ENCODE peak calls at places on chromosome 14, in eight cellular contexts. N is left ventricle myocardium inferior; R is adrenal gland; A is GM23248; W is fibroblast of lung; Q is CD4-positive, alpha-beta memory T cell; C is colonic mucosa; F is HCT116. S is an unnamed sample.

GRCh38 chr14:56027916-56028637 is 90.1 kb upstream of the PELI2 start:
- DNase-seq in N (no peak), R (no peak), A (no peak), W (peak; percentile 4), Q (no peak), C (no peak), F (no peak), S (no peak)

GRCh38 chr14:95620659-95621059 is 65.6 kb upstream of the TCL1B start:
- DNase-seq in N (no peak), R (no peak), A (no peak), W (no peak), Q (peak; percentile 13), C (no peak), F (no peak), S (no peak)

GRCh38 chr14:78701246-78701645 is 531.1 kb downstream of the NRXN3 start:
- DNase-seq in N (no peak), R (no peak), A (peak; percentile 66), W (no peak), Q (no peak), C (no peak), F (no peak), S (no peak)

GRCh38 chr14:36948157-36948859 is 224.1 kb downstream of the SLC25A21 start:
- DNase-seq in N (no peak), R (no peak), A (no peak), W (no peak), Q (no peak), C (no peak), F (no peak), S (no peak)

GRCh38 chr14:85366226-85366625 is 163.7 kb upstream of the FLRT2 start:
- DNase-seq in N (no peak), R (no peak), A (no peak), W (no peak), Q (no peak), C (no peak), F (no peak), S (no peak)

GRCh38 chr14:45246633-45247173 is 6.3 kb downstream of the MIS18BP1 start:
- DNase-seq in N (no peak), R (no peak), A (no peak), W (no peak), Q (no peak), C (no peak), F (no peak), S (no peak)

GRCh38 chr14:88841741-88842140 is 17.3 kb downstream of the TTC8 start:
- DNase-seq in N (no peak), R (no peak), A (peak; percentile 33), W (no peak), Q (no peak), C (no peak), F (no peak), S (no peak)

GRCh38 chr14:50816419-50817047 is 14.4 kb downstream of the NIN start:
- DNase-seq in N (no peak), R (no peak), A (peak; percentile 34), W (peak; percentile 59), Q (no peak), C (no peak), F (no peak), S (no peak)

GRCh38 chr14:93997082-93997481 is at the start of gene CCDC197:
- DNase-seq in N (no peak), R (no peak), A (peak; percentile 17), W (no peak), Q (no peak), C (no peak), F (no peak), S (no peak)

GRCh38 chr14:78902010-78902623 is 731.9 kb downstream of the NRXN3 start:
- DNase-seq in N (peak; percentile 14), R (peak; percentile 54), A (peak; percentile 71), W (peak; percentile 36), Q (no peak), C (peak; percentile 25), F (no peak), S (no peak)

GRCh38 chr14:99047436-99048110 is 224.4 kb downstream of the BCL11B start:
- DNase-seq in N (no peak), R (no peak), A (no peak), W (no peak), Q (no peak), C (no peak), F (no peak), S (no peak)

GRCh38 chr14:82060219-82060618 is 526.6 kb upstream of the SEL1L start:
- DNase-seq in N (no peak), R (no peak), A (no peak), W (no peak), Q (no peak), C (no peak), F (no peak), S (no peak)

GRCh38 chr14:99731536-99732435 is 47.7 kb downstream of the CYP46A1 start:
- DNase-seq in N (peak; percentile 38), R (peak; percentile 84), A (no peak), W (no peak), Q (no peak), C (no peak), F (no peak), S (peak; percentile 38)

GRCh38 chr14:41605550-41606248 is 977 bp upstream of the LRFN5 start:
- DNase-seq in N (no peak), R (peak; percentile 65), A (peak; percentile 55), W (peak; percentile 61), Q (no peak), C (peak; percentile 17), F (no peak), S (no peak)

GRCh38 chr14:103630364-103631108 is 1.5 kb downstream of the KLC1 start:
- DNase-seq in N (no peak), R (no peak), A (peak; percentile 70), W (no peak), Q (no peak), C (no peak), F (no peak), S (no peak)
- H3K4me1 ChIP-seq in N (peaks cover 86% of the 10 kb centered on the region), R (peaks cover 44% of the 10 kb centered on the region), A (peaks cover 46% of the 10 kb centered on the region), W (peaks cover 15% of the 10 kb centered on the region), Q (peaks cover 61% of the 10 kb centered on the region), C (peaks cover 4% of the 10 kb centered on the region), F (peaks cover 40% of the 10 kb centered on the region), S (peaks cover 70% of the 10 kb centered on the region)

DNA sequence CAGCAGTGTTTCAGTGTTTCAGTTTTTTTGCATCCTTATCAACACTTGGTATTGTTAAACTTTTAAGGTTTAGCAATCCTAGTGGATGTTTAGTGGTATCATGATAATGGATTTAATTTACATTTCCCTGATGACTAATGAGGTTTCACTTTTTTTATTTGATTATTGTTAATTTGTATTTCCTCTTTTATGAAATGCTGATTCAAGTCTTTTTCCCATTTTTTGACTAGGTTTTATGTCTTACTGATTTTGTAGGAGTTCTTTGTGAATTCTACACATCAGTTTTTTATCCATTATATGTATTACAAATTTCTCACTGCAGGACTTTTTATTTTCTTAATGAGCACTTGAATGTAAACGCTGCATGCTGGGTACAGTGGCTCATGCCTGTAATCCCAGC is 23.8 kb downstream of the YLPM1 start:
- DNase-seq in N (no peak), R (no peak), A (peak; percentile 19), W (no peak), Q (no peak), C (no peak), F (no peak), S (no peak)
- H3K36me3 ChIP-seq in N (peaks cover 56% of the 10 kb centered on the region), R (peaks cover 18% of the 10 kb centered on the region), A (peaks cover 36% of the 10 kb centered on the region), W (peaks cover under 1% of the 10 kb centered on the region), Q (peaks cover 20% of the 10 kb centered on the region), C (peaks cover 23% of the 10 kb centered on the region), F (peaks cover 30% of the 10 kb centered on the region), S (peaks cover 65% of the 10 kb centered on the region)

GRCh38 chr14:104115131-104115600 is 23.2 kb upstream of the KIF26A start:
- DNase-seq in N (peak; percentile 5), R (no peak), A (no peak), W (no peak), Q (no peak), C (no peak), F (no peak), S (peak; percentile 19)
- H3K27me3 ChIP-seq in N (peaks cover 80% of the 10 kb centered on the region), R (peaks cover 36% of the 10 kb centered on the region), A (peaks cover 3% of the 10 kb centered on the region), W (peaks cover 9% of the 10 kb centered on the region), Q (peaks cover 4% of the 10 kb centered on the region), C (peaks cover 9% of the 10 kb centered on the region), F (no peaks in the 10 kb centered on the region), S (peaks cover 45% of the 10 kb centered on the region)

GRCh38 chr14:61493996-61494395 is 172.6 kb downstream of the PRKCH start:
- DNase-seq in N (no peak), R (no peak), A (peak; percentile 58), W (no peak), Q (no peak), C (no peak), F (no peak), S (no peak)

GRCh38 chr14:61493239-61493638 is 171.9 kb downstream of the PRKCH start:
- DNase-seq in N (no peak), R (no peak), A (peak; percentile 94), W (peak; percentile 92), Q (no peak), C (no peak), F (no peak), S (no peak)

GRCh38 chr14:61498811-61499210 is 177.4 kb downstream of the PRKCH start:
- DNase-seq in N (no peak), R (no peak), A (peak; percentile 71), W (peak; percentile 80), Q (no peak), C (no peak), F (no peak), S (no peak)

GRCh38 chr14:61498303-61498702 is 176.9 kb downstream of the PRKCH start:
- DNase-seq in N (no peak), R (no peak), A (no peak), W (no peak), Q (no peak), C (no peak), F (no peak), S (no peak)

GRCh38 chr14:61495809-61496208 is 174.4 kb downstream of the PRKCH start:
- DNase-seq in N (no peak), R (no peak), A (no peak), W (no peak), Q (no peak), C (no peak), F (no peak), S (no peak)
- H3K4me1 ChIP-seq in N (peaks cover 39% of the 10 kb centered on the region), R (peaks cover 19% of the 10 kb centered on the region), A (peaks cover 44% of the 10 kb centered on the region), W (peaks cover 14% of the 10 kb centered on the region), Q (peaks cover 67% of the 10 kb centered on the region), C (no peaks in the 10 kb centered on the region), F (peaks cover 16% of the 10 kb centered on the region), S (peaks cover 3% of the 10 kb centered on the region)

DNA sequence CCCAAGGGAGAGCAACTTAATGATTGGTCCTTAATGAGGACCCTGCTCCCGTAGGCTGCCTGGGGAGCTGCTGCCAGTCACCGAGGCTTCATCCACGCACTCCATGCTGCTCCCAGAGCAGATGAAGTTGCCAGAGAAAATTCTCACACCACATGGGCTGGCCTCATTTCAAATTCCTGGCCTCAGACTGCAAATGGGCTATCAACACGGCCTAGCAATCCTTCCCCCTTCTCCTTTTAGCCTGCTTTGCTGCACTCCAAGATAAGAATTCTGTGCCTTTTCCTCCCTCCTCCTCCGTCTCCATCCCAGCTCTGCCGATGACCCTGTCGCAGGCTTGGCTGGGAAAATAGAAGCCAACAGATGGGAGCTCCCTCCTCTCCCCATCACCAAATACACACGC is 10.8 kb upstream of the DGLUCY start:
- DNase-seq in N (no peak), R (no peak), A (no peak), W (no peak), Q (no peak), C (no peak), F (no peak), S (no peak)
- H3K36me3 ChIP-seq in N (no peaks in the 10 kb centered on the region), R (no peaks in the 10 kb centered on the region), A (no peaks in the 10 kb centered on the region), W (no peaks in the 10 kb centered on the region), Q (no peaks in the 10 kb centered on the region), C (no peaks in the 10 kb centered on the region), F (no peaks in the 10 kb centered on the region), S (no peaks in the 10 kb centered on the region)

DNA sequence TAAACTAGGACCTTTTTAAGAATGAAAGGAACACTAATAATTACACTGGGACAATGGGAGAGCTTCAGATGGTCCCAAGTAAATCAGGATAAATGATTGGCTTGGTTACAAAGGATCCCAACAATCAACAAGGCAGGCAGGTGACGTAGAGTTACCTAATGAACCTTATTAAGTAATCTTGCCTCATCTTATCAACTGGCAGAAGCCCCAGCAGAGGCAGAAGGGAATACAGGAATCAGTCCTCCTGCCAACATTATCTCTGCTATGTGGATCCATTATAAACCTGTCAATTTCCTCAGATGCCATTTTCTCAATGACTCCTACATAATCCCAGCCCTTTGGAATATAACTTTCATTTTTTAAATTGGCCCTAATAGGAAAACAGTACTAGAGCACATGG is 11.4 kb downstream of the DCAF5 start:
- DNase-seq in N (no peak), R (no peak), A (no peak), W (no peak), Q (no peak), C (no peak), F (no peak), S (no peak)
- H3K27me3 ChIP-seq in N (no peaks in the 10 kb centered on the region), R (no peaks in the 10 kb centered on the region), A (no peaks in the 10 kb centered on the region), W (no peaks in the 10 kb centered on the region), Q (no peaks in the 10 kb centered on the region), C (no peaks in the 10 kb centered on the region), F (no peaks in the 10 kb centered on the region), S (no peaks in the 10 kb centered on the region)